ENCODE peak calls at places on chromosome 16, in ten cellular contexts. One of them, this sample, is unnamed.

GRCh38 chr16:86732621-86733297 is 154.4 kb downstream of the FOXL1 start:
- DNase-seq in lung: no peak
- DNase-seq in esophagus muscularis mucosa: no peak
- DNase-seq in colonic mucosa: no peak
- DNase-seq in left lung: no peak
- DNase-seq in gastrocnemius medialis: no peak
- DNase-seq in heart right ventricle: no peak
- DNase-seq in A549: no peak
- DNase-seq in lower lobe of right lung: no peak
- DNase-seq in hepatocyte: no peak
- DNase-seq in this sample: no peak

GRCh38 chr16:88686062-88686438 is 257 bp downstream of the SNAI3 start:
- DNase-seq in A549: no peak
- DNase-seq in colonic mucosa: no peak
- DNase-seq in lung: no peak
- DNase-seq in heart right ventricle: no peak
- DNase-seq in esophagus muscularis mucosa: no peak
- DNase-seq in gastrocnemius medialis: no peak
- DNase-seq in left lung: no peak
- DNase-seq in lower lobe of right lung: peak; percentile 74
- DNase-seq in hepatocyte: peak; percentile 72
- DNase-seq in this sample: no peak

GRCh38 chr16:51884773-51885172 is 662.2 kb downstream of the TOX3 start:
- DNase-seq in lung: no peak
- DNase-seq in heart right ventricle: no peak
- DNase-seq in hepatocyte: no peak
- DNase-seq in esophagus muscularis mucosa: no peak
- DNase-seq in colonic mucosa: no peak
- DNase-seq in left lung: no peak
- DNase-seq in gastrocnemius medialis: no peak
- DNase-seq in lower lobe of right lung: no peak
- DNase-seq in A549: no peak
- DNase-seq in this sample: no peak

GRCh38 chr16:20937736-20938135 is 37.2 kb downstream of the LYRM1 start:
- DNase-seq in left lung: no peak
- DNase-seq in esophagus muscularis mucosa: no peak
- DNase-seq in heart right ventricle: no peak
- DNase-seq in A549: no peak
- DNase-seq in colonic mucosa: peak; percentile 74
- DNase-seq in hepatocyte: peak; percentile 31
- DNase-seq in lower lobe of right lung: no peak
- DNase-seq in gastrocnemius medialis: no peak
- DNase-seq in lung: no peak
- DNase-seq in this sample: no peak

GRCh38 chr16:70714526-70715112 is 28.8 kb upstream of the MTSS2 start:
- DNase-seq in hepatocyte: no peak
- DNase-seq in gastrocnemius medialis: no peak
- DNase-seq in heart right ventricle: no peak
- DNase-seq in lower lobe of right lung: no peak
- DNase-seq in lung: no peak
- DNase-seq in esophagus muscularis mucosa: no peak
- DNase-seq in left lung: no peak
- DNase-seq in A549: no peak
- DNase-seq in colonic mucosa: no peak
- DNase-seq in this sample: no peak

GRCh38 chr16:46885960-46886763 is 2.0 kb downstream of the GPT2 start:
- DNase-seq in left lung: no peak
- DNase-seq in lung: no peak
- DNase-seq in A549: no peak
- DNase-seq in esophagus muscularis mucosa: no peak
- DNase-seq in lower lobe of right lung: no peak
- DNase-seq in hepatocyte: peak; percentile 72
- DNase-seq in gastrocnemius medialis: peak; percentile 70
- DNase-seq in colonic mucosa: no peak
- DNase-seq in heart right ventricle: no peak
- DNase-seq in this sample: no peak

GRCh38 chr16:5895137-5895536 is 797.5 kb upstream of the EEF2KMT start:
- DNase-seq in A549: no peak
- DNase-seq in lung: no peak
- DNase-seq in lower lobe of right lung: no peak
- DNase-seq in gastrocnemius medialis: no peak
- DNase-seq in hepatocyte: no peak
- DNase-seq in colonic mucosa: no peak
- DNase-seq in left lung: no peak
- DNase-seq in heart right ventricle: no peak
- DNase-seq in esophagus muscularis mucosa: no peak
- DNase-seq in this sample: no peak

GRCh38 chr16:20383106-20384029 is 21.2 kb downstream of the PDILT start:
- DNase-seq in heart right ventricle: peak; percentile 49
- DNase-seq in colonic mucosa: peak; percentile 74
- DNase-seq in lower lobe of right lung: no peak
- DNase-seq in lung: peak; percentile 42
- DNase-seq in esophagus muscularis mucosa: no peak
- DNase-seq in hepatocyte: peak; percentile 89
- DNase-seq in left lung: no peak
- DNase-seq in gastrocnemius medialis: no peak
- DNase-seq in A549: peak; percentile 70
- DNase-seq in this sample: no peak

DNA sequence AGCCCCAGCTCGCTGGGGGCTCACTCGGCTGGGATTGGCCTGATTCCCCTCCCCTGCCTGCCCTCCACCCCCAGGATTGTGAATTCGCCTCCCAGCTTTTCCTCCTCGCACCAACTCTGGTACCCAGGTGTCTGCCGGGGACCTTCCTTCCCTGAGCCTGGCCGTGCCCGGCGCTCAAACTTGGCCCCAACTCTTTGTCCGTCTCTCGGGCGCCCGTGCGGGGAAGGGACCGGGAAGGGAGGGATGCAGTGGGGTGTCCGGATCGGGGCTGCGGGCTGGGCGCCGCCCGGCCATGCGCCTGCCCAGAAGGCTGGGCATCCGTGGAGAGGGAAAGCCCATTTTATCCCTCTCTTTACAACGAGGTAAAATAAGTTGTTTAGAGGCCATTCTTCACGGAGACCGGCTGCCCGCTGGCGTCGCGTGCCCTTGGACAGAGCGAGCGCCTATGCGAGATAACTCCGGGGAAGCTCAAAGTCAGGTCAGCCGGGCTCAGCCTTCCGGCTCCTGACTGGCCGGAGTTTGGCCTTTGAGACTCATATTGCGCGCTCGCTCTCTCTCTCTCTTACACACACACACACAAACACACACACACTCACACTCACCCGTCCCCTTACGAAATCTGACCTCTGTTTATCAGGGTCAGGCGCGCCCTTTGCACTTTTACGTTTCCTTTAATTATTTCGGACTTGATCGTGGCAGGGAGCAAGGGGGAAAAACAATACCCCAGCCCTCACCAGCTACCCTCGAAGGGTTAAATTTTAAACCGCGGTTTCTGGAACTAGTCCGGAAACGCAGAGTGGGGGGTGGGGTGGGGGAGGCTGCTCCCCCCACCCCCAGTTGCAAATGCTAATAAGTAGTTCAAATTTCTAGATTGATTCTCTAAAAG is 798 bp upstream of the MAF start:
- DNase-seq in hepatocyte: peak; percentile 84
- DNase-seq in lung: peak; percentile 57
- DNase-seq in A549: peak; percentile 19
- DNase-seq in colonic mucosa: peak; percentile 65
- DNase-seq in lower lobe of right lung: peak; percentile 65
- DNase-seq in esophagus muscularis mucosa: no peak
- DNase-seq in left lung: peak; percentile 70
- DNase-seq in heart right ventricle: peak; percentile 42
- DNase-seq in gastrocnemius medialis: peak; percentile 47
- DNase-seq in this sample: peak; percentile 76
- H3K27ac ChIP-seq in hepatocyte: peak overlapping the region; percentile 97
- H3K27ac ChIP-seq in lung: peak overlapping the region; percentile 88
- H3K27ac ChIP-seq in A549: peak overlapping the region; percentile 49
- H3K27ac ChIP-seq in colonic mucosa: peak overlapping the region; percentile 79
- H3K27ac ChIP-seq in lower lobe of right lung: peak overlapping the region; percentile 91
- H3K27ac ChIP-seq in esophagus muscularis mucosa: peak overlapping the region; percentile 78
- H3K27ac ChIP-seq in left lung: peak overlapping the region; percentile 95
- H3K27ac ChIP-seq in heart right ventricle: peak overlapping the region; percentile 91
- H3K27ac ChIP-seq in gastrocnemius medialis: peak overlapping the region; percentile 98
- H3K27ac ChIP-seq in this sample: peak overlapping the region; percentile 65

GRCh38 chr16:53083123-53083522 is 28.3 kb downstream of the CHD9 start:
- DNase-seq in heart right ventricle: no peak
- DNase-seq in esophagus muscularis mucosa: no peak
- DNase-seq in gastrocnemius medialis: no peak
- DNase-seq in hepatocyte: no peak
- DNase-seq in left lung: no peak
- DNase-seq in colonic mucosa: no peak
- DNase-seq in lower lobe of right lung: no peak
- DNase-seq in lung: no peak
- DNase-seq in A549: no peak
- DNase-seq in this sample: no peak
- H3K4me1 ChIP-seq in heart right ventricle: peaks cover 84% of the 10 kb centered on the region
- H3K4me1 ChIP-seq in esophagus muscularis mucosa: peaks cover 59% of the 10 kb centered on the region
- H3K4me1 ChIP-seq in gastrocnemius medialis: peaks cover 70% of the 10 kb centered on the region
- H3K4me1 ChIP-seq in hepatocyte: peaks cover 61% of the 10 kb centered on the region
- H3K4me1 ChIP-seq in left lung: peaks cover 34% of the 10 kb centered on the region
- H3K4me1 ChIP-seq in colonic mucosa: no peaks in the 10 kb centered on the region
- H3K4me1 ChIP-seq in lower lobe of right lung: peaks cover 75% of the 10 kb centered on the region
- H3K4me1 ChIP-seq in lung: peaks cover 7% of the 10 kb centered on the region
- H3K4me1 ChIP-seq in A549: peaks cover 73% of the 10 kb centered on the region
- H3K4me1 ChIP-seq in this sample: peaks cover 7% of the 10 kb centered on the region

GRCh38 chr16:50160495-50161164 is 7.5 kb downstream of the TENT4B start:
- DNase-seq in left lung: no peak
- DNase-seq in gastrocnemius medialis: no peak
- DNase-seq in A549: no peak
- DNase-seq in heart right ventricle: no peak
- DNase-seq in hepatocyte: no peak
- DNase-seq in lower lobe of right lung: no peak
- DNase-seq in colonic mucosa: no peak
- DNase-seq in lung: no peak
- DNase-seq in esophagus muscularis mucosa: no peak
- DNase-seq in this sample: no peak
- H3K27ac ChIP-seq in left lung: no peak overlapping the region
- H3K27ac ChIP-seq in gastrocnemius medialis: no peak overlapping the region
- H3K27ac ChIP-seq in A549: no peak overlapping the region
- H3K27ac ChIP-seq in heart right ventricle: no peak overlapping the region
- H3K27ac ChIP-seq in hepatocyte: no peak overlapping the region
- H3K27ac ChIP-seq in lower lobe of right lung: peak overlapping the region; percentile 1
- H3K27ac ChIP-seq in colonic mucosa: no peak overlapping the region
- H3K27ac ChIP-seq in lung: no peak overlapping the region
- H3K27ac ChIP-seq in esophagus muscularis mucosa: peak overlapping the region; percentile 45
- H3K27ac ChIP-seq in this sample: no peak overlapping the region

GRCh38 chr16:66904846-66905632 is 13.6 kb downstream of the CDH16 start:
- DNase-seq in gastrocnemius medialis: no peak
- DNase-seq in lung: no peak
- DNase-seq in heart right ventricle: peak; percentile 57
- DNase-seq in hepatocyte: peak; percentile 56
- DNase-seq in lower lobe of right lung: no peak
- DNase-seq in colonic mucosa: no peak
- DNase-seq in left lung: no peak
- DNase-seq in esophagus muscularis mucosa: no peak
- DNase-seq in A549: no peak
- DNase-seq in this sample: peak; percentile 57
- H3K4me1 ChIP-seq in gastrocnemius medialis: peaks cover 52% of the 10 kb centered on the region
- H3K4me1 ChIP-seq in lung: peaks cover 7% of the 10 kb centered on the region
- H3K4me1 ChIP-seq in heart right ventricle: peaks cover 53% of the 10 kb centered on the region
- H3K4me1 ChIP-seq in hepatocyte: peaks cover 48% of the 10 kb centered on the region
- H3K4me1 ChIP-seq in lower lobe of right lung: peaks cover 36% of the 10 kb centered on the region
- H3K4me1 ChIP-seq in colonic mucosa: peaks cover 3% of the 10 kb centered on the region
- H3K4me1 ChIP-seq in left lung: peaks cover 16% of the 10 kb centered on the region
- H3K4me1 ChIP-seq in esophagus muscularis mucosa: peaks cover 74% of the 10 kb centered on the region
- H3K4me1 ChIP-seq in A549: peaks cover 17% of the 10 kb centered on the region
- H3K4me1 ChIP-seq in this sample: no peaks in the 10 kb centered on the region

GRCh38 chr16:595094-595528 is 5.2 kb downstream of the RAB40C start:
- DNase-seq in lower lobe of right lung: no peak
- DNase-seq in lung: no peak
- DNase-seq in heart right ventricle: no peak
- DNase-seq in colonic mucosa: no peak
- DNase-seq in gastrocnemius medialis: no peak
- DNase-seq in A549: no peak
- DNase-seq in left lung: no peak
- DNase-seq in esophagus muscularis mucosa: no peak
- DNase-seq in hepatocyte: no peak
- DNase-seq in this sample: no peak

GRCh38 chr16:593807-594206 is 3.9 kb downstream of the RAB40C start:
- DNase-seq in lower lobe of right lung: peak; percentile 46
- DNase-seq in colonic mucosa: no peak
- DNase-seq in A549: no peak
- DNase-seq in heart right ventricle: no peak
- DNase-seq in gastrocnemius medialis: no peak
- DNase-seq in lung: no peak
- DNase-seq in esophagus muscularis mucosa: no peak
- DNase-seq in left lung: no peak
- DNase-seq in hepatocyte: no peak
- DNase-seq in this sample: no peak

GRCh38 chr16:592518-593306 is 2.8 kb downstream of the RAB40C start:
- DNase-seq in hepatocyte: no peak
- DNase-seq in esophagus muscularis mucosa: no peak
- DNase-seq in left lung: peak; percentile 76
- DNase-seq in lung: peak; percentile 88
- DNase-seq in lower lobe of right lung: peak; percentile 87
- DNase-seq in gastrocnemius medialis: peak; percentile 85
- DNase-seq in A549: no peak
- DNase-seq in heart right ventricle: no peak
- DNase-seq in colonic mucosa: peak; percentile 68
- DNase-seq in this sample: peak; percentile 75

GRCh38 chr16:591892-592517 is 2.1 kb downstream of the RAB40C start:
- DNase-seq in hepatocyte: no peak
- DNase-seq in esophagus muscularis mucosa: no peak
- DNase-seq in left lung: no peak
- DNase-seq in lung: no peak
- DNase-seq in lower lobe of right lung: peak; percentile 44
- DNase-seq in gastrocnemius medialis: no peak
- DNase-seq in colonic mucosa: no peak
- DNase-seq in heart right ventricle: no peak
- DNase-seq in A549: no peak
- DNase-seq in this sample: no peak

DNA sequence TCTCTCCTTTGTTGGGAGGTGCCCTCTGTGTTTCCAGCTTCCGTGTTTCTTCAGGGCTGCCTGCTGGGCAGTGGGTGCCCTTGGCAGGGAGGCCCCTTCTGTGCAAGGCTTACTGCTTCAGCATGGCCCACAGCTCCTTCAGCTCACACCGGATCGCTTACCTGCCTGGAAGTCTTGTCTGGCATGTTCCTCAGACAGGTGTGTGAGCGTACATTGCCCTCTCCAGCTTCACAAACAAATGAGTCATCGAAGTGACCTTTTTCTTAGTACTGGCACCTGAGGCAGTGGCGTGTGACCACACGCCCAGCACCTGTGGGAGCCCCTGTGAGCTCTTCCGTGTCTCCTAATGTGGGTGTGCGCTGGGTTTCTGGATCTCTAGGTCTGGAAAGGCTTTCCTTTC is 3.5 kb downstream of the RAB40C start:
- DNase-seq in lung: peak; percentile 67
- DNase-seq in colonic mucosa: peak; percentile 80
- DNase-seq in lower lobe of right lung: peak; percentile 71
- DNase-seq in A549: no peak
- DNase-seq in gastrocnemius medialis: no peak
- DNase-seq in heart right ventricle: no peak
- DNase-seq in esophagus muscularis mucosa: no peak
- DNase-seq in left lung: no peak
- DNase-seq in hepatocyte: peak; percentile 84
- DNase-seq in this sample: no peak
- H3K27ac ChIP-seq in lung: no peak overlapping the region
- H3K27ac ChIP-seq in colonic mucosa: peak overlapping the region; percentile 96
- H3K27ac ChIP-seq in lower lobe of right lung: peak overlapping the region; percentile 91
- H3K27ac ChIP-seq in A549: no peak overlapping the region
- H3K27ac ChIP-seq in gastrocnemius medialis: peak overlapping the region; percentile 97
- H3K27ac ChIP-seq in heart right ventricle: no peak overlapping the region
- H3K27ac ChIP-seq in esophagus muscularis mucosa: no peak overlapping the region
- H3K27ac ChIP-seq in left lung: peak overlapping the region; percentile 89
- H3K27ac ChIP-seq in hepatocyte: peak overlapping the region; percentile 95
- H3K27ac ChIP-seq in this sample: no peak overlapping the region

GRCh38 chr16:67025151-67025550 is 3.8 kb upstream of the CBFB start:
- DNase-seq in lung: no peak
- DNase-seq in lower lobe of right lung: no peak
- DNase-seq in hepatocyte: no peak
- DNase-seq in esophagus muscularis mucosa: no peak
- DNase-seq in left lung: no peak
- DNase-seq in heart right ventricle: no peak
- DNase-seq in colonic mucosa: no peak
- DNase-seq in gastrocnemius medialis: no peak
- DNase-seq in A549: no peak
- DNase-seq in this sample: no peak
- H3K4me1 ChIP-seq in lung: no peaks in the 10 kb centered on the region
- H3K4me1 ChIP-seq in lower lobe of right lung: peaks cover 9% of the 10 kb centered on the region
- H3K4me1 ChIP-seq in hepatocyte: peaks cover 23% of the 10 kb centered on the region
- H3K4me1 ChIP-seq in esophagus muscularis mucosa: peaks cover 10% of the 10 kb centered on the region
- H3K4me1 ChIP-seq in left lung: no peaks in the 10 kb centered on the region
- H3K4me1 ChIP-seq in heart right ventricle: peaks cover 4% of the 10 kb centered on the region
- H3K4me1 ChIP-seq in colonic mucosa: no peaks in the 10 kb centered on the region
- H3K4me1 ChIP-seq in gastrocnemius medialis: peaks cover 10% of the 10 kb centered on the region
- H3K4me1 ChIP-seq in A549: peaks cover 4% of the 10 kb centered on the region
- H3K4me1 ChIP-seq in this sample: no peaks in the 10 kb centered on the region